ENCODE peak calls at places on chromosome 12, in eight cellular contexts. One of them, this sample, is unnamed.

GRCh38 chr12:24378548-24379011 is 429.1 kb upstream of the SOX5 start:
- DNase-seq in HCT116: no peak
- DNase-seq in endothelial cell of umbilical vein: no peak
- DNase-seq in fibroblast of mammary gland: no peak
- DNase-seq in psoas muscle: no peak
- DNase-seq in neural progenitor cell: peak
- DNase-seq in neural crest cell: no peak
- DNase-seq in GM10248: no peak
- DNase-seq in this sample: no peak

GRCh38 chr12:52168019-52168717 is 23.6 kb downstream of the KRT80 start:
- DNase-seq in HCT116: no peak
- DNase-seq in endothelial cell of umbilical vein: peak
- DNase-seq in fibroblast of mammary gland: peak
- DNase-seq in psoas muscle: no peak
- DNase-seq in neural progenitor cell: no peak
- DNase-seq in neural crest cell: no peak
- DNase-seq in GM10248: no peak
- DNase-seq in this sample: no peak

GRCh38 chr12:25436206-25436912 is 116.7 kb downstream of the LMNTD1 start:
- DNase-seq in HCT116: peak
- DNase-seq in endothelial cell of umbilical vein: peak
- DNase-seq in fibroblast of mammary gland: peak
- DNase-seq in psoas muscle: peak
- DNase-seq in neural progenitor cell: peak
- DNase-seq in neural crest cell: peak
- DNase-seq in GM10248: peak
- DNase-seq in this sample: peak

GRCh38 chr12:4323400-4323799 is 2.4 kb downstream of the TIGAR start:
- DNase-seq in HCT116: no peak
- DNase-seq in endothelial cell of umbilical vein: no peak
- DNase-seq in fibroblast of mammary gland: no peak
- DNase-seq in psoas muscle: no peak
- DNase-seq in neural progenitor cell: no peak
- DNase-seq in neural crest cell: no peak
- DNase-seq in GM10248: no peak
- DNase-seq in this sample: no peak

GRCh38 chr12:65536876-65537661 is 258.6 kb downstream of the MSRB3 start:
- DNase-seq in HCT116: peak
- DNase-seq in endothelial cell of umbilical vein: peak
- DNase-seq in fibroblast of mammary gland: peak
- DNase-seq in psoas muscle: no peak
- DNase-seq in neural progenitor cell: no peak
- DNase-seq in neural crest cell: no peak
- DNase-seq in GM10248: no peak
- DNase-seq in this sample: no peak

GRCh38 chr12:52204095-52204930 is 12.5 kb upstream of the KRT80 start:
- DNase-seq in HCT116: no peak
- DNase-seq in endothelial cell of umbilical vein: no peak
- DNase-seq in fibroblast of mammary gland: peak
- DNase-seq in psoas muscle: no peak
- DNase-seq in neural progenitor cell: no peak
- DNase-seq in neural crest cell: no peak
- DNase-seq in GM10248: no peak
- DNase-seq in this sample: no peak

GRCh38 chr12:113870035-113870434 is 96.1 kb downstream of the RBM19 start:
- DNase-seq in HCT116: no peak
- DNase-seq in endothelial cell of umbilical vein: no peak
- DNase-seq in fibroblast of mammary gland: no peak
- DNase-seq in psoas muscle: no peak
- DNase-seq in neural progenitor cell: no peak
- DNase-seq in neural crest cell: no peak
- DNase-seq in GM10248: no peak
- DNase-seq in this sample: no peak

GRCh38 chr12:65585648-65586420 is 238.4 kb upstream of the HMGA2 start:
- DNase-seq in HCT116: no peak
- DNase-seq in endothelial cell of umbilical vein: no peak
- DNase-seq in fibroblast of mammary gland: no peak
- DNase-seq in psoas muscle: no peak
- DNase-seq in neural progenitor cell: no peak
- DNase-seq in neural crest cell: no peak
- DNase-seq in GM10248: no peak
- DNase-seq in this sample: no peak

GRCh38 chr12:12586879-12587675 is 24.4 kb upstream of the DUSP16 start:
- DNase-seq in HCT116: no peak
- DNase-seq in endothelial cell of umbilical vein: no peak
- DNase-seq in fibroblast of mammary gland: no peak
- DNase-seq in psoas muscle: no peak
- DNase-seq in neural progenitor cell: no peak
- DNase-seq in neural crest cell: no peak
- DNase-seq in GM10248: no peak
- DNase-seq in this sample: no peak

GRCh38 chr12:87127272-87127671 is 871.1 kb upstream of the MGAT4C start:
- DNase-seq in HCT116: no peak
- DNase-seq in endothelial cell of umbilical vein: no peak
- DNase-seq in fibroblast of mammary gland: peak
- DNase-seq in psoas muscle: no peak
- DNase-seq in neural progenitor cell: no peak
- DNase-seq in neural crest cell: no peak
- DNase-seq in GM10248: no peak
- DNase-seq in this sample: no peak

GRCh38 chr12:51217133-51217967 is 512 bp downstream of the POU6F1 start:
- DNase-seq in HCT116: no peak
- DNase-seq in endothelial cell of umbilical vein: peak
- DNase-seq in fibroblast of mammary gland: peak
- DNase-seq in psoas muscle: peak
- DNase-seq in neural progenitor cell: peak
- DNase-seq in neural crest cell: peak
- DNase-seq in GM10248: peak
- DNase-seq in this sample: no peak

GRCh38 chr12:21819236-21819635 is 44.7 kb upstream of the KCNJ8 start:
- DNase-seq in HCT116: no peak
- DNase-seq in endothelial cell of umbilical vein: no peak
- DNase-seq in fibroblast of mammary gland: peak
- DNase-seq in psoas muscle: no peak
- DNase-seq in neural progenitor cell: no peak
- DNase-seq in neural crest cell: no peak
- DNase-seq in GM10248: no peak
- DNase-seq in this sample: no peak

GRCh38 chr12:120015313-120015712 is 26.3 kb downstream of the BICDL1 start:
- DNase-seq in HCT116: no peak
- DNase-seq in endothelial cell of umbilical vein: no peak
- DNase-seq in fibroblast of mammary gland: no peak
- DNase-seq in psoas muscle: no peak
- DNase-seq in neural progenitor cell: no peak
- DNase-seq in neural crest cell: no peak
- DNase-seq in GM10248: no peak
- DNase-seq in this sample: peak

GRCh38 chr12:26496170-26496569 is 300.8 kb downstream of the SSPN start:
- DNase-seq in HCT116: no peak
- DNase-seq in endothelial cell of umbilical vein: no peak
- DNase-seq in fibroblast of mammary gland: peak
- DNase-seq in psoas muscle: no peak
- DNase-seq in neural progenitor cell: no peak
- DNase-seq in neural crest cell: no peak
- DNase-seq in GM10248: no peak
- DNase-seq in this sample: no peak

GRCh38 chr12:27319394-27319793 is 13.2 kb upstream of the BMAL2 start:
- DNase-seq in HCT116: no peak
- DNase-seq in endothelial cell of umbilical vein: no peak
- DNase-seq in fibroblast of mammary gland: peak
- DNase-seq in psoas muscle: no peak
- DNase-seq in neural progenitor cell: no peak
- DNase-seq in neural crest cell: no peak
- DNase-seq in GM10248: no peak
- DNase-seq in this sample: no peak

GRCh38 chr12:6946033-6946919 is 2.5 kb downstream of the C12orf57 start:
- DNase-seq in HCT116: peak
- DNase-seq in endothelial cell of umbilical vein: no peak
- DNase-seq in fibroblast of mammary gland: no peak
- DNase-seq in psoas muscle: peak
- DNase-seq in neural progenitor cell: peak
- DNase-seq in neural crest cell: no peak
- DNase-seq in GM10248: peak
- DNase-seq in this sample: no peak

DNA sequence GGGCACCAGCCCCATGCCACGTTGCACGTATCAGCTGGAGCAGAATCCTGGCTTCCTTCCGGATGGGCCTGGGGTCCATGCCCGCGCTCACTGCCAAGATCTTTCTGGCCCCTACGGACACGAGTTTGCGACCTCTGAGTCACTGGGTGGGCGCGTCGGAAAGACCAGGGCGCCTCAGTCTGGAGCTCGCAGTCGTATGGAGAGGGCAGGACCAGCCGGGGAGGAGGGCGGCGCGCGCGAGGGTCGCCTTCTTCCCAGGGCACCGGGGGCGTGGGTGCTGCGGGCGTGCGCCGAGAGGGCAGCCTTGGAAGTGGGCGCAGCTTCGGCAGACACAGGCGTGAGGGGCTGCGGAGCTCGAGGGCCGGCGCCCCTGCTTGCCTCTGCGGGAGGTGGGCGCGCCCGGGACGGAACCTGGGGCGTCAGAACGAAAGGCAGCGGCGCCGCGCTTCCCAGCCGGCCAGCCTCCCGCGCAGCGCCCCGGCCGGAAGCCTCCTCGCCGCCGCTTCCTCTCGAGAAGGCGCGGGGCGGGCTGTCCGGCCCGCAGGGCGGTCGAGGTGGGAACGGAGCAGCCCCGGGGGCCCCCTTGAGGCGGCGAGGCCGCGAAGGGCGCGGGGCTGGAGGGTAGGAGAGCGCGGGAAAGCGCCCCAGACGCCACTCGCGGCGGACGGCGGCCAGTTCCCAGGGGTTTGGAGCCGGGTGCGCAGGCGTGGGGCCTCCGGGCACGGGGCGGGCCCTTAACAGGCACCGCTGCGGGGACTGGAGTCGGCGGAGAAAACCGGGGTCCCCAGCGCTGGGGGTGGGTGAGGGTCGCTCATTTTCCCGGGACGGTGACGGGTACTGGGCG is at the start of gene ARL6IP4:
- DNase-seq in HCT116: no peak
- DNase-seq in endothelial cell of umbilical vein: peak
- DNase-seq in fibroblast of mammary gland: peak
- DNase-seq in psoas muscle: peak
- DNase-seq in neural progenitor cell: peak
- DNase-seq in neural crest cell: peak
- DNase-seq in GM10248: peak
- DNase-seq in this sample: peak
- TF ChIP-seq CTCF in HCT116: no peak
- TF ChIP-seq CTCF in endothelial cell of umbilical vein: no peak
- TF ChIP-seq CTCF in fibroblast of mammary gland: no peak
- TF ChIP-seq CTCF in psoas muscle: no peak
- TF ChIP-seq CTCF in neural progenitor cell: peak
- TF ChIP-seq CTCF in neural crest cell: no peak
- TF ChIP-seq CTCF in GM10248: no peak
- TF ChIP-seq CTCF in this sample: no peak

DNA sequence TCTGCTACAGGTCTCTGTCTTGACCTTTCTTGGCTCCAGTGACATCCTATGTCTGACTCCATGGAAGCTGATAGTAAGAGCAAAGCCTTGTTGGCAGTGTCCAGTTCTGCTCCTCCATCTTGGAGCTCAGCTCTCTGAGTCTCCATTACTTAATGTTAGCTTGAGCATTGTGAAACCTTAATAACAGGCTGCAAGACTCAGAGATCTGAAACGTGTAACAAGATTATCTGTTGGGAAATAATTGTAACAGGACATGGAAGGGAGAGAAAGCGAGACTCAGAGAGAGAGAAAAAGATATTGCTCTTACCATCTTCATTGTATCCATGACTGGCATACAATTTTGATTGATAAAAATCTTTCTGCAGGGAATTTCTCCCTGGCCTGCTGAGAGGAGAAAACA is 1365.7 kb downstream of the AACS start:
- DNase-seq in HCT116: no peak
- DNase-seq in endothelial cell of umbilical vein: no peak
- DNase-seq in fibroblast of mammary gland: no peak
- DNase-seq in psoas muscle: no peak
- DNase-seq in neural progenitor cell: no peak
- DNase-seq in neural crest cell: no peak
- DNase-seq in GM10248: no peak
- DNase-seq in this sample: no peak
- TF ChIP-seq CTCF in HCT116: no peak
- TF ChIP-seq CTCF in endothelial cell of umbilical vein: no peak
- TF ChIP-seq CTCF in fibroblast of mammary gland: no peak
- TF ChIP-seq CTCF in psoas muscle: no peak
- TF ChIP-seq CTCF in neural progenitor cell: no peak
- TF ChIP-seq CTCF in neural crest cell: no peak
- TF ChIP-seq CTCF in GM10248: no peak
- TF ChIP-seq CTCF in this sample: no peak

DNA sequence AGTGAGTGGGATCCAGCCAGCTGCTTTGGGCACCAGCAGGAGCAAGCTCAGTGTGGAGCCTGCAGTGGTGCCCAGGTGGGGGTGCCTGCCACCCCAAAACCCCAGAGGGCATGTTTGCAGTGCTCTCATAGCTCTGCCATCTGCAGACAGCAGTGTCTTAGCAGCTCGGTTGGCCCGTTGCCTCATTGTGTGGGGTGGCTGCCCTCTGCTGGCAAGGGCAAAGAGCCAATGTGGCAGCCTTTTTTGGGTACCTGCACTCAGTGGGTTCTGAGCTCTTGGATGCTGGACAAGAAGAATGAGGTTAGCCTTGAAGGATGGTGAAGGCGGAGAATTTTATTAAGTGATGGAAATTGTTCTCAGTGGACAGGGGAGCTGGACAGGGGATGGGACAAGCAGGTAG is 52.3 kb downstream of the NEUROD4 start:
- DNase-seq in HCT116: peak
- DNase-seq in endothelial cell of umbilical vein: peak
- DNase-seq in fibroblast of mammary gland: peak
- DNase-seq in psoas muscle: peak
- DNase-seq in neural progenitor cell: peak
- DNase-seq in neural crest cell: no peak
- DNase-seq in GM10248: peak
- DNase-seq in this sample: peak
- TF ChIP-seq CTCF in HCT116: peak
- TF ChIP-seq CTCF in endothelial cell of umbilical vein: peak
- TF ChIP-seq CTCF in fibroblast of mammary gland: peak
- TF ChIP-seq CTCF in psoas muscle: peak
- TF ChIP-seq CTCF in neural progenitor cell: peak
- TF ChIP-seq CTCF in neural crest cell: peak
- TF ChIP-seq CTCF in GM10248: peak
- TF ChIP-seq CTCF in this sample: peak

GRCh38 chr12:53224268-53224896 is 7.6 kb downstream of the RARG start:
- DNase-seq in HCT116: no peak
- DNase-seq in endothelial cell of umbilical vein: no peak
- DNase-seq in fibroblast of mammary gland: no peak
- DNase-seq in psoas muscle: peak
- DNase-seq in neural progenitor cell: peak
- DNase-seq in neural crest cell: no peak
- DNase-seq in GM10248: no peak
- DNase-seq in this sample: no peak
- TF ChIP-seq CTCF in HCT116: peak
- TF ChIP-seq CTCF in endothelial cell of umbilical vein: no peak
- TF ChIP-seq CTCF in fibroblast of mammary gland: peak
- TF ChIP-seq CTCF in psoas muscle: no peak
- TF ChIP-seq CTCF in neural progenitor cell: peak
- TF ChIP-seq CTCF in neural crest cell: peak
- TF ChIP-seq CTCF in GM10248: no peak
- TF ChIP-seq CTCF in this sample: no peak